ENCODE peak calls at places on chromosomes 12 and 14, in five cellular contexts. Y is right cardiac atrium, R is transverse colon, W is SJCRH30, G is testis. S is an unnamed sample.

GRCh38 chr12:88553941-88554658 is 26.2 kb downstream of the KITLG start:
- DNase-seq in Y (no peak), R (no peak), W (peak; percentile 65), G (peak; percentile 25), S (no peak)

GRCh38 chr12:69287556-69287955 is 48.2 kb downstream of the CPSF6 start:
- DNase-seq in Y (no peak), R (no peak), W (no peak), G (no peak), S (no peak)

GRCh38 chr12:127619869-127620769 is 646.9 kb upstream of the TMEM132C start:
- DNase-seq in Y (peak; percentile 66), R (no peak), W (no peak), G (no peak), S (no peak)

GRCh38 chr12:9332564-9332963 is 124.4 kb upstream of the PZP start:
- DNase-seq in Y (no peak), R (no peak), W (no peak), G (no peak), S (no peak)

GRCh38 chr12:3152892-3153291 is 75.7 kb downstream of the TSPAN9 start:
- DNase-seq in Y (peak; percentile 71), R (no peak), W (no peak), G (no peak), S (no peak)

GRCh38 chr12:92899388-92900001 is 29.6 kb downstream of the EEA1 start:
- DNase-seq in Y (peak; percentile 89), R (peak; percentile 59), W (peak; percentile 52), G (peak; percentile 53), S (peak; percentile 71)

GRCh38 chr12:111408686-111409402 is 3.1 kb downstream of the SH2B3 start:
- DNase-seq in Y (peak; percentile 50), R (no peak), W (no peak), G (no peak), S (no peak)

GRCh38 chr12:131103614-131104463 is 150.1 kb downstream of the ADGRD1 start:
- DNase-seq in Y (peak; percentile 67), R (no peak), W (no peak), G (no peak), S (no peak)

GRCh38 chr12:65529771-65530435 is 251.4 kb downstream of the MSRB3 start:
- DNase-seq in Y (no peak), R (no peak), W (peak; percentile 17), G (no peak), S (no peak)

GRCh38 chr14:29587761-29588160 is 339.9 kb downstream of the PRKD1 start:
- DNase-seq in Y (no peak), R (no peak), W (no peak), G (no peak), S (no peak)

GRCh38 chr14:88612981-88613380 is 50.1 kb downstream of the ZC3H14 start:
- DNase-seq in Y (no peak), R (no peak), W (no peak), G (no peak), S (no peak)

GRCh38 chr14:101230161-101230850 is 326.8 kb upstream of the RTL1 start:
- DNase-seq in Y (no peak), R (no peak), W (no peak), G (peak; percentile 60), S (no peak)

GRCh38 chr14:92524603-92525185 is 11.1 kb downstream of the RIN3 start:
- DNase-seq in Y (no peak), R (no peak), W (no peak), G (no peak), S (no peak)

GRCh38 chr12:57888407-57889157 is 42.1 kb upstream of the CTDSP2 start:
- DNase-seq in Y (peak; percentile 67), R (peak; percentile 83), W (peak; percentile 100), G (peak; percentile 54), S (peak; percentile 32)

GRCh38 chr12:57891639-57892228 is 45.2 kb upstream of the CTDSP2 start:
- DNase-seq in Y (peak; percentile 40), R (no peak), W (peak; percentile 50), G (no peak), S (no peak)

GRCh38 chr12:57890191-57891120 is 43.9 kb upstream of the CTDSP2 start:
- DNase-seq in Y (no peak), R (no peak), W (peak; percentile 75), G (no peak), S (no peak)

GRCh38 chr12:57887631-57888406 is 41.3 kb upstream of the CTDSP2 start:
- DNase-seq in Y (peak; percentile 73), R (peak; percentile 31), W (peak; percentile 99), G (no peak), S (no peak)

GRCh38 chr12:57889541-57889989 is 43.0 kb upstream of the CTDSP2 start:
- DNase-seq in Y (peak; percentile 93), R (peak; percentile 71), W (peak; percentile 99), G (peak; percentile 67), S (peak; percentile 83)
- H3K4me1 ChIP-seq in Y (peaks cover 35% of the 10 kb centered on the region), R (peaks cover 67% of the 10 kb centered on the region), W (peaks cover 58% of the 10 kb centered on the region), G (peaks cover 76% of the 10 kb centered on the region), S (peaks cover 78% of the 10 kb centered on the region)

DNA sequence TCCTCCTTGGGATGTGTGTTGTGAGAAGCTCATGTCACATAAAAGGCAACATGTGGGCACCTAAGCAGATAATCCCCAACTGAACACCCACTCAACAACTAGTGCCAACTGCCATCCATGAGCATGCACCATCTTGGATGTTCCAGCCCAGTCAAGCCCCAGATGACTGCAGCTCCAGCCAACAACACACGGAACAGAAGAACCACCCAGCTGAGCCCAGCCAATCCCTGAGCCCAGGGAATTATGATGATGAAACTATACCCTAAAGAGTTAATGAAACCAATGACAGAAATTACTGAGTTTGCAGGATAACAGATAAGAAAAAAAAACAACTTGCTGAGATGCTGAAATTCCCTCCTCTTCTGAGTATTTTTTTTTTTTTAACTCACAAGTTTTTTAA is 124.7 kb downstream of the KSR2 start:
- DNase-seq in Y (no peak), R (no peak), W (no peak), G (no peak), S (no peak)
- H3K4me1 ChIP-seq in Y (no peaks in the 10 kb centered on the region), R (no peaks in the 10 kb centered on the region), W (no peaks in the 10 kb centered on the region), G (no peaks in the 10 kb centered on the region), S (no peaks in the 10 kb centered on the region)

DNA sequence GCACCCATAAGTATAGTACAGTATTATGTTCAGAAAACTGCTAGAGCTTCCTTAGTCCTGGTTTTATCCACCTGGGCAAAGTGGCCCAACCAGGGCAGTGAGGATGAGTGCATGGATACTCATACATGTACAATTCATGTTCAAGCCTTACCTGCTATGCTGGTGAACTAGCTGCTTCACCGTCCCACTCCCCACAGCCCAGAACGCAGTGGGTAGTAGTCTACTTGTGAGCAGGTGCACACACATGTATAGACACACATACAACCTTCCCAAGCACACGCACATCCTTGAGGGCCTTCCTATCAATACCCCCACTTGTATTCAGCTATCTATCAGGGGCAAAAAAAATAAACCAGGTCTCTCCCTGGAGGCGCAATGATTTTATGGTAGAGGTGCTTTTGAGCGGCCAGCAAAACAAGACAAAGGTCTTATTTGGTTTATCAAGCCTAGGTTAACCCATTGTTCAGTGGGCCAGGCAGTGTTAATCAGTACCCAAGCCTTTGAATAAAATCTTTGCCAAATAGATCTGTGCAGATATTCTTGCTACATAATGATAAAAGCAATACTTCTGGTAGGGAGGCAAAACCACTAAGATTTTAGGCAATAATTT is 69.8 kb downstream of the ZFP36L1 start:
- DNase-seq in Y (no peak), R (no peak), W (no peak), G (no peak), S (no peak)
- H3K4me1 ChIP-seq in Y (no peaks in the 10 kb centered on the region), R (peaks cover 3% of the 10 kb centered on the region), W (peaks cover 5% of the 10 kb centered on the region), G (no peaks in the 10 kb centered on the region), S (peaks cover 37% of the 10 kb centered on the region)

GRCh38 chr14:68468437-68469207 is 324.2 kb downstream of the ZFP36L1 start:
- DNase-seq in Y (no peak), R (no peak), W (no peak), G (no peak), S (no peak)
- H3K4me1 ChIP-seq in Y (peaks cover 3% of the 10 kb centered on the region), R (no peaks in the 10 kb centered on the region), W (peaks cover 8% of the 10 kb centered on the region), G (peaks cover 30% of the 10 kb centered on the region), S (peaks cover 13% of the 10 kb centered on the region)

GRCh38 chr12:109088818-109089217 is 4.5 kb downstream of the ALKBH2 start:
- DNase-seq in Y (no peak), R (no peak), W (no peak), G (no peak), S (no peak)
- H3K4me1 ChIP-seq in Y (peaks cover 3% of the 10 kb centered on the region), R (peaks cover 8% of the 10 kb centered on the region), W (peaks cover 8% of the 10 kb centered on the region), G (peaks cover 11% of the 10 kb centered on the region), S (peaks cover 35% of the 10 kb centered on the region)

DNA sequence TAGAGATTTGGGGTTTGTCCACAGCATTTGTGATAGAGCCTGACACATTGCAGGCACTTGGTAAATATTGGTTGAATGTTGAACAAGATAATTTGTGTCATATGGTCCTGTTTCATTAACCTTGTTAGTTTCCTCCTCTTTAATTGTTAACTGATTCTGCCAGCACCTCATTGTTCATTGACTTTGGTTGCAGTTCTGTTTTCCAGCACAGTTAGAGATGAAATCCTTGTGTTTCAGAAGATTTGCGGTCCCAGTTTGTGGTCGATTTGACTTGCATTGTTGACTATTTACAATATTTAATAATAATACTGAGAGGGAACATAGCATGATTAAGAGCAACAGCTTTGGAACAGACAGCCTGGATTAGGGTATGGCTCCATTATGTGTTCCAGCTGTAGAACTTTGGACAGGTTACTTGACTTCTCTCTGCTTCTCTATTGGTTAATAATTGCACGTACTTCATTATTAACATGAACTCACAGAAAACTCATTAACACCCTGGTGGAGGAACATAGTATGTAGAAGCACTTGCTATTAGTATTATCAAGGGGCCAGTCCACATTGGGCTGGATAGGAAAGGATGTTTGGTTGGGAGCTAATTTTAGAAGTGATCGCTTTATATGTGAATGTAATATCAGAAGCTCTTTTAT is 8.7 kb downstream of the DRAM1 start:
- DNase-seq in Y (no peak), R (no peak), W (no peak), G (no peak), S (no peak)
- H3K4me1 ChIP-seq in Y (no peaks in the 10 kb centered on the region), R (no peaks in the 10 kb centered on the region), W (no peaks in the 10 kb centered on the region), G (no peaks in the 10 kb centered on the region), S (no peaks in the 10 kb centered on the region)

DNA sequence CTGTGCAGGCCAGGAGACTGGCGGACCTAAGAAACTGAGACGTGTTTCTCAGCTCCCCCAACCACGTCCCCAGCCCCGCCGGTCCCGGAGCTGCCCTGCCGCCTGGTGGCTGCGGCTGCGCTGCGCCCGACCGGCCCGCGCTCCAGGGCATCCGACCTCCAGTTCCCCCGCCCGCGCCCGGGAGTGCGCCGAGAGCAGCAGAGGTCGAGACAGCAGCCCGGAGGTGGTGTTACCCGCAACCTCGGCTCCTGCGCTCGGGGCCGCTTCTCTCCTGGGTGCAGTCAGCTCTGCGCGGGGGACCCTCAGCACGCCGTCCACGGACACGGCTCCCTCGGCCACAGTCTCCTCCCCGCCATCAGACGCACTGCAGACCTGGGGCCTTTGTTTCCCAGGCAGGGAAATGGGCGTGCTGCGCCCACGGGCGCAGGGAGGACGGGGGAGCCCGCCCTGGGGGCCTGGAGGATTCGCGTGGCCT is 21.6 kb upstream of the GPR132 start:
- DNase-seq in Y (peak; percentile 94), R (peak; percentile 80), W (no peak), G (peak; percentile 74), S (peak; percentile 87)
- H3K4me1 ChIP-seq in Y (no peaks in the 10 kb centered on the region), R (peaks cover 16% of the 10 kb centered on the region), W (peaks cover 11% of the 10 kb centered on the region), G (peaks cover 26% of the 10 kb centered on the region), S (peaks cover 63% of the 10 kb centered on the region)

GRCh38 chr12:103798586-103798985 is 42.4 kb downstream of the NT5DC3 start:
- DNase-seq in Y (no peak), R (no peak), W (no peak), G (no peak), S (no peak)
- H3K4me1 ChIP-seq in Y (peaks cover 6% of the 10 kb centered on the region), R (peaks cover 12% of the 10 kb centered on the region), W (peaks cover 16% of the 10 kb centered on the region), G (peaks cover 21% of the 10 kb centered on the region), S (peaks cover 19% of the 10 kb centered on the region)

S was measured in left ventricle myocardium inferior.